ENCODE peak calls at places on chromosomes 4 and X, in six cellular contexts. W, T, A, D, U and C are unnamed samples.

GRCh38 chrX:47143894-47144625 is 442 bp downstream of the NDUFB11 start:
- DNase-seq in W (no peak), T (peak), A (no peak), D (no peak), U (no peak), C (no peak)

GRCh38 chr4:53015681-53016080 is 153.6 kb downstream of the RASL11B start:
- DNase-seq in W (peak), T (peak), A (no peak), D (no peak), U (peak), C (no peak)

GRCh38 chr4:151455212-151455611 is 46.2 kb downstream of the FHIP1A start:
- DNase-seq in W (no peak), T (no peak), A (no peak), D (no peak), U (no peak), C (no peak)

GRCh38 chr4:661856-662761 is 12.0 kb downstream of the ATP5ME start:
- DNase-seq in W (no peak), T (no peak), A (no peak), D (no peak), U (peak), C (no peak)

GRCh38 chr4:41160010-41160789 is 54.1 kb downstream of the APBB2 start:
- DNase-seq in W (peak), T (peak), A (no peak), D (no peak), U (peak), C (no peak)

GRCh38 chrX:12701625-12702024 is 89.6 kb upstream of the PRPS2 start:
- DNase-seq in W (peak), T (peak), A (peak), D (peak), U (peak), C (no peak)

GRCh38 chrX:24435038-24435437 is 30.0 kb upstream of the PDK3 start:
- DNase-seq in W (no peak), T (no peak), A (no peak), D (no peak), U (no peak), C (no peak)

GRCh38 chr4:145736241-145736831 is 56.4 kb downstream of the C4orf51 start:
- DNase-seq in W (peak), T (peak), A (peak), D (no peak), U (no peak), C (no peak)

GRCh38 chrX:65196758-65197371 is 220.6 kb upstream of the ZC4H2 start:
- DNase-seq in W (no peak), T (no peak), A (no peak), D (no peak), U (peak), C (no peak)

GRCh38 chrX:11754958-11755645 is 2.9 kb upstream of the MSL3 start:
- DNase-seq in W (no peak), T (no peak), A (no peak), D (no peak), U (no peak), C (no peak)

DNA sequence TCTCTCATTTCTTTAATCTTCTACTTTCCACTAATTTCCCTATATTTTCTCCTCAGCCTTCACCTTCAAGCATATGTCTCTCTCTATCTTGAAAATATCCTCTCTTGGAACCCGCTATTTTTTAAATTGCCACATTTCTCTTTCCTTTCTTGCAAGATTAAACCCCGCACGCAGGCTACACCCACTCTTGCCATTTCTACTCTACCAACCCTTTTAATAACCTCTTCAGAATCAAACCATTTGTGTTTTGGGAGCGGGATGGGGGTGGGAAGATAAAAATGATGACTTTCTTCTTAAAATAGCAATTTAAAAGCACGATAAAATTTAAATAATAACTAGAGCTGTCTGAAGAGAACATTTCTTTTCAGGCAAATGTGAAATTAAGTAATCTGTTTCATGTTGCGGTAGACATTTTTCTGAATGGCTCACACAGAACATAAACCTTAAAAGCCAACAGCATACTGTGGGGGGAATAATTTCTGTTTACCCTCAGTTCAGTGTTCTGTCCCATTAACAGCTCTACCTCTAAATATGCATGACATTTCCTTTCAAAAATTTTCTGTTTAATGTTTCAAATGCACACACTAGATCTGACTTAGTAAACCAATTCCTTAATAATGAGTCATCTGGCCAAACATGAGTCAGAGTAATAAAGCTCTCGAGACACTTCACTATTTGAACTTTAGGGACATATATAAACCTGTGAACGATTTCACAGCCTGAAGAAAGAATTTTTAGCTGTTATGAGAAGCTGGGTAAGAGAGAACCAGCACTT is 20.5 kb downstream of the ARSJ start:
- DNase-seq in W (peak), T (peak), A (no peak), D (peak), U (no peak), C (no peak)
- TF ChIP-seq CTCF in W (no peak), T (no peak), A (no peak), D (no peak), U (no peak), C (no peak)

GRCh38 chrX:63128509-63128908 is 222.6 kb downstream of the SPIN4 start:
- DNase-seq in W (peak), T (peak), A (no peak), D (no peak), U (no peak), C (no peak)
- TF ChIP-seq CTCF in W (peak), T (peak), A (no peak), D (peak), U (peak), C (peak)

DNA sequence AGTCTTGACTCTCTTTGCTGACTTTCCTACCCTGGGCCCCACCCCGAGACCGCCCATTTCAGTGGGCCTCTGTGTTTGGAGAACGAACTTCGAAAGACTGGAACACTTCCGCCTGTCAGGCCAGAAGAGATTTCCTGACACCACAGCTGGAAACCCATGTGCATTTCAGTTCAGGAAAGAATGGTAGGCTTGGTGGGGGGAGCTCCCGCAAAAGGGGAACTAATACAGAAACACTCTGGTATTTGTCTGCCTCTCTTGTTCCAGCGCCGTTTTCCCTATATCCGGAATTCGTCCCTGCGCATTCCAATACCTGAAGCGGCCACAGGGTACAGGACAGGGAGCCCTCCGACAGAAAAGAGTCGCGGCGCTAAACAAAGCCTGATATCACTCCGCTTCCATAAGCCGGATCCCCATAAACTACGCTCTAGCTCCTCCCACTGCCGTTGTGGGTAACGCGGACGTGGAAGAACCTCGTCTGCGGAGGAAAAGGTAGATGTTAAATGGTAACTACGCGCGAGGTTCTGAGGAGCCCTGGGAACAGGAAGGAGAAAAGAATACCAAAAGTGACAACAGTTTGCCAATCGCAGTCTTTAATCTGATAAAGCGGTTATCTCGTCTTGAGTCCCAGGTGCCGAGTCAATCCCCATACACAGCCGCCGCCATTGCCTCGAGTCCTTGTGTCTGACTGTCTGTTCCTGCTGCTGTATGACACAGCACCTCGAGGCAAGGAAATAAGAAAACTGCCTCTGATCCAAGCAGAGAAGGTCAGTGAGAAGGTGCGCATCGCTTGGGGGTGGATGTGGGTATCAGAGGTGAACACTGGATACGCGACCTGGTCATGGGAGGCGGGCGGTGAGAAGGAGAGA is at the start of gene ARMCX5:
- DNase-seq in W (peak), T (peak), A (peak), D (peak), U (peak), C (peak)
- TF ChIP-seq CTCF in W (no peak), T (peak), A (no peak), D (no peak), U (no peak), C (no peak)

GRCh38 chr4:80592950-80593349 is 257.4 kb downstream of the CFAP299 start:
- DNase-seq in W (no peak), T (no peak), A (no peak), D (no peak), U (no peak), C (no peak)

GRCh38 chr4:80586716-80587115 is 251.2 kb downstream of the CFAP299 start:
- DNase-seq in W (no peak), T (no peak), A (no peak), D (no peak), U (no peak), C (no peak)

DNA sequence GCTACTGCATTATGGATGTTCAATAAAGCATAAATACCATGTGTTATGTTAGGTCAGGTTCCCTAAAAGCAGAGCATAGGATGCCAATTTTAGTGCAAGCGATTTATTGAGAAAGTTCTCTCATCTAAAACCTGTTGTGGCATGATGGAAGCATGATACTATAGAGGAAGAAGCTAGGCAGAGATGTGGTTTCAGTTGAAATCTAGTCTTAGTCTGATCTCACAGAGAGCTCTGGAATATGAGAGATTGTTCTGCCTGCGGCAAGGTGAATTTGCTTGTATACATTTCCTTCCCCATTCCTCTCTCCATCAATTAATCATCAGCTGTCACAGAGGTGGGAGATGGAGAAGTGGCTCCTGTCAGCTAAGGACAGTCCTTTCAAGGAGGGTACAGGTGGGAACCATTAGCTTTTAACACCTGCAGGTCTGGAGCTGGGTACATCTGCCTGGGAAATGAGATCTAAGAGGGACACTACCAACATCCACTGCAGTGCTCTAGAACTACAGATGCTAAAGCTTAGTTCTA is 252.4 kb downstream of the CFAP299 start:
- DNase-seq in W (no peak), T (no peak), A (no peak), D (no peak), U (no peak), C (no peak)
- TF ChIP-seq CTCF in W (no peak), T (no peak), A (no peak), D (no peak), U (no peak), C (no peak)

GRCh38 chr4:136551753-136552152 is 980.5 kb downstream of the PCDH18 start:
- DNase-seq in W (no peak), T (no peak), A (no peak), D (no peak), U (no peak), C (no peak)
- TF ChIP-seq CTCF in W (no peak), T (no peak), A (no peak), D (no peak), U (no peak), C (no peak)

GRCh38 chr4:82382756-82383155 is 9.0 kb upstream of the HNRNPD start:
- DNase-seq in W (no peak), T (no peak), A (no peak), D (no peak), U (no peak), C (no peak)

GRCh38 chr4:82388405-82388804 is 14.6 kb upstream of the HNRNPD start:
- DNase-seq in W (no peak), T (no peak), A (no peak), D (no peak), U (no peak), C (no peak)
- TF ChIP-seq CTCF in W (no peak), T (no peak), A (no peak), D (no peak), U (peak), C (no peak)